ENCODE peak calls at places on chromosomes 12 and 14, in six cellular contexts. G is ELF-1; X is islet precursor cell; F is PC-3; K is HuH-7.5; B is stimulated activated CD8-positive, alpha-beta memory T cell treated with anti-CD3 and anti-CD28 coated beads, Interleukin-12 subunit alpha, Interleukin-12 subunit beta, amount 100 ng/mL, for 4 hours. N is an unnamed sample.

GRCh38 chr12:93441111-93441616 is 583 bp downstream of the UBE2N start:
- DNase-seq in G (peak), X (no peak), F (peak), K (peak), B (peak), N (peak)

GRCh38 chr12:130562711-130563110 is 153.4 kb downstream of the RIMBP2 start:
- DNase-seq in G (no peak), X (no peak), F (no peak), K (no peak), B (no peak), N (no peak)

GRCh38 chr12:23950011-23950774 is 723 bp upstream of the SOX5 start:
- DNase-seq in G (peak), X (peak), F (no peak), K (no peak), B (no peak), N (no peak)

GRCh38 chr12:104499668-104500328 is 43.0 kb downstream of the CHST11 start:
- DNase-seq in G (no peak), X (no peak), F (no peak), K (no peak), B (no peak), N (no peak)

GRCh38 chr14:63867926-63868921 is 15.4 kb downstream of the SYNE2 start:
- DNase-seq in G (no peak), X (no peak), F (peak), K (no peak), B (no peak), N (no peak)

GRCh38 chr12:102955926-102956737 is 1.3 kb upstream of the ASCL1 start:
- DNase-seq in G (peak), X (peak), F (no peak), K (no peak), B (no peak), N (no peak)

GRCh38 chr14:54758041-54758440 is 144.6 kb downstream of the GCH1 start:
- DNase-seq in G (no peak), X (no peak), F (no peak), K (no peak), B (no peak), N (no peak)

GRCh38 chr12:27840229-27840999 is 60.4 kb upstream of the MANSC4 start:
- DNase-seq in G (no peak), X (no peak), F (peak), K (no peak), B (no peak), N (no peak)

GRCh38 chr14:51868405-51868804 is 8.0 kb downstream of the GNG2 start:
- DNase-seq in G (no peak), X (no peak), F (no peak), K (no peak), B (no peak), N (no peak)

GRCh38 chr14:43172899-43173548 is 1334.1 kb downstream of the FSCB start:
- DNase-seq in G (no peak), X (no peak), F (no peak), K (no peak), B (no peak), N (no peak)